ENCODE peak calls at places on chromosome X, in eight cellular contexts. Q, J, E, C, T, M, I and R are unnamed samples.

GRCh38 chrX:145405012-145405411 is 157.7 kb downstream of the SPANXN1 start:
- DNase-seq in Q (no peak), J (peak), E (peak), C (no peak), T (no peak), M (no peak), I (no peak), R (no peak)

GRCh38 chrX:40157228-40158035 is 59.7 kb upstream of the BCOR start:
- DNase-seq in Q (no peak), J (no peak), E (no peak), C (no peak), T (no peak), M (no peak), I (peak), R (no peak)

GRCh38 chrX:81301877-81302276 is 100.0 kb downstream of the SH3BGRL start:
- DNase-seq in Q (no peak), J (no peak), E (no peak), C (no peak), T (no peak), M (no peak), I (no peak), R (no peak)

GRCh38 chrX:18422325-18422724 is 3.1 kb upstream of the CDKL5 start:
- DNase-seq in Q (no peak), J (peak), E (no peak), C (peak), T (no peak), M (no peak), I (no peak), R (no peak)

GRCh38 chrX:1481636-1482529 is 29.2 kb upstream of the ASMTL start:
- DNase-seq in Q (peak), J (peak), E (peak), C (peak), T (peak), M (no peak), I (peak), R (peak)

GRCh38 chrX:997631-998137 is 214.8 kb downstream of the CRLF2 start:
- DNase-seq in Q (no peak), J (no peak), E (no peak), C (no peak), T (no peak), M (no peak), I (no peak), R (no peak)

GRCh38 chrX:18461431-18461830 is 36.0 kb downstream of the CDKL5 start:
- DNase-seq in Q (no peak), J (peak), E (no peak), C (no peak), T (no peak), M (no peak), I (no peak), R (no peak)

GRCh38 chrX:154063234-154063633 is 34.3 kb downstream of the MECP2 start:
- DNase-seq in Q (no peak), J (no peak), E (no peak), C (no peak), T (no peak), M (no peak), I (no peak), R (no peak)

GRCh38 chrX:115324194-115324593 is 34.7 kb downstream of the LUZP4 start:
- DNase-seq in Q (no peak), J (peak), E (no peak), C (no peak), T (no peak), M (no peak), I (no peak), R (no peak)

GRCh38 chrX:135185795-135186443 is 14.7 kb upstream of the CT55 start:
- DNase-seq in Q (no peak), J (peak), E (no peak), C (peak), T (no peak), M (no peak), I (no peak), R (no peak)

GRCh38 chrX:23505531-23506303 is 161.6 kb upstream of the PRDX4 start:
- DNase-seq in Q (no peak), J (no peak), E (no peak), C (no peak), T (no peak), M (no peak), I (no peak), R (no peak)

GRCh38 chrX:130111220-130111934 is 1.1 kb upstream of the ELF4 start:
- DNase-seq in Q (no peak), J (peak), E (no peak), C (no peak), T (peak), M (no peak), I (no peak), R (no peak)

GRCh38 chrX:11113731-11114130 is 2.6 kb downstream of the HCCS start:
- DNase-seq in Q (no peak), J (peak), E (no peak), C (no peak), T (no peak), M (no peak), I (no peak), R (no peak)

GRCh38 chrX:100647095-100647494 is 3.1 kb downstream of the SRPX2 start:
- DNase-seq in Q (no peak), J (peak), E (no peak), C (no peak), T (no peak), M (no peak), I (no peak), R (no peak)

GRCh38 chrX:1144293-1144692 is 68.2 kb downstream of the CRLF2 start:
- DNase-seq in Q (no peak), J (no peak), E (no peak), C (no peak), T (no peak), M (no peak), I (no peak), R (peak)

DNA sequence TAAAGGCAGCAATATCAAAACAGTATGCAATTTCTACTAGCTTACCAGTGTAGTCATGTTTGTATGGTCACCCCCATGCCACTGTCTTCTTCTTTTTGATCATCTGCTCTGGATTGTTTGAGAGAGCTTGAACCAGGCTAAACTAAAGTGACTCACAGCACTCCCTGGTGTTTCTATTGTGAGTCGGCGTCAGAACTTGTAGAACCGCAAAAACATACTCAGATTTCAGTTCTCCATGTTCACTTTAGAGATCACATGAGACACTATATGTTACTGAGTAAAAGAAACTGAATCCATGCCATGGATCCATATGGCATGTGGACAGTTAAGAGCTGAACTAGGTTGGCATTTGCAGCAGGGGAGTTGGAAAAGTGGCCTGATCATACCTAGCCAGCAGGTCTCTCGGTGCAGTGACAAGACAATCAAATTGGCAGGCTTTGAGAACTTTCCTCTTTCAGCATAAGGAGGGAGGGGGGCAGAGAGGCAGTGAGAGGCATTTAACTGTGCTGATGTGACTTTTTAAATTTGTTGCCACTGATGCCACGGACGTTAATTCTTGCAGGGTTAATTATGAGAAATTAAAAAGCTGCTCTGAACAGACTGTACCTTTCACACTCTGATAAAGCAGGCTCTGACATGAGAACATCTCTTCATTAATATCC is 88.4 kb downstream of the AFF2 start:
- DNase-seq in Q (no peak), J (no peak), E (no peak), C (no peak), T (no peak), M (no peak), I (no peak), R (no peak)
- TF ChIP-seq CTCF in Q (no peak), J (no peak), E (no peak), C (no peak), T (no peak), M (no peak), I (no peak), R (no peak)

DNA sequence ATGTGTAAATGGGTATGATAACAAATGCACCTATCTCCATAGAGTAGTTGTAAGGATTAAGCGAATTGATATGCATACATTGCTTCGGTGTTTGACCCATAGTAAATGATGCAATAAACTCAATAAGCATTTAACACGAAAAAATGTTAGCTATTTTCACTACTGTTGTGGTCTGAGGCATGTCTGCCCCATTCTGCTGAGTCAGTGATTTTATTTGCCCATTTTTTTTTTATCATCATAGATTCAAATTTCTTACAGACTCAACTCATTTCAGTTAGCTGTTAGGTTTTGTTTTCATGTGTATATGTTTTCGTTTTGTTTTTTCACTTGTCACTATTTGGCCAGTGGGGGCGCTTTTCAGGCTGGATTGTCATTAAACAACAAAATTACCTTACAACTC is 27.8 kb upstream of the ARHGEF9 start:
- DNase-seq in Q (no peak), J (no peak), E (no peak), C (no peak), T (no peak), M (no peak), I (no peak), R (no peak)
- TF ChIP-seq CTCF in Q (no peak), J (no peak), E (no peak), C (no peak), T (no peak), M (no peak), I (no peak), R (no peak)

GRCh38 chrX:103248553-103248952 is 6.4 kb downstream of the TCEAL8 start:
- DNase-seq in Q (no peak), J (peak), E (no peak), C (no peak), T (no peak), M (no peak), I (no peak), R (no peak)
- TF ChIP-seq CTCF in Q (peak), J (peak), E (peak), C (peak), T (no peak), M (peak), I (peak), R (peak)

GRCh38 chrX:51814066-51814465 is 70.8 kb downstream of the GSPT2 start:
- DNase-seq in Q (no peak), J (no peak), E (no peak), C (no peak), T (no peak), M (no peak), I (no peak), R (no peak)
- TF ChIP-seq CTCF in Q (no peak), J (no peak), E (no peak), C (no peak), T (no peak), M (no peak), I (no peak), R (no peak)

DNA sequence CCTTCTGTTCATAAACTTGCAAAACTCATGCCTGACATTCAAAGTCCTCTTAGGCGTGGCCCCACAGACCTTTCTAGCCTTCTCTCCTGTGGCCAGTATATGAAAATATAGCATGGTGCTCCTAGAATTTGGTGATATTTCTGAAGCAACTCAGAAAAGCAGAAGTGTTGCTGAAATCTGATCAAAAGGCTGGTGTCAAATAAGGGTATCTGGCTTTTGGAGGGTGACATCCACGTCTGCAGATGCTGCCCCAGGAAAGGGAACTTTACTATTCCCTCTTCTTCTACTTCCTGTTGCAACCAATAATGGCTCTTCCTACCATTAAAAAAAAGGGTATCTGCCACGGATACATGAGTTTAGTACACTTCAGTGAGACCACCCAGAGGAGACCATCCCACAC is 83.9 kb upstream of the RPS6KA3 start:
- DNase-seq in Q (no peak), J (no peak), E (no peak), C (no peak), T (no peak), M (no peak), I (no peak), R (no peak)
- TF ChIP-seq CTCF in Q (no peak), J (no peak), E (no peak), C (no peak), T (no peak), M (no peak), I (no peak), R (no peak)

GRCh38 chrX:9890541-9891200 is 76.5 kb upstream of the CLDN34 start:
- DNase-seq in Q (no peak), J (no peak), E (no peak), C (no peak), T (no peak), M (no peak), I (no peak), R (no peak)

GRCh38 chrX:9897761-9898161 is 69.4 kb upstream of the CLDN34 start:
- DNase-seq in Q (no peak), J (peak), E (no peak), C (peak), T (no peak), M (no peak), I (no peak), R (no peak)

GRCh38 chrX:9899640-9900075 is 67.5 kb upstream of the CLDN34 start:
- DNase-seq in Q (no peak), J (peak), E (no peak), C (no peak), T (no peak), M (no peak), I (no peak), R (no peak)

DNA sequence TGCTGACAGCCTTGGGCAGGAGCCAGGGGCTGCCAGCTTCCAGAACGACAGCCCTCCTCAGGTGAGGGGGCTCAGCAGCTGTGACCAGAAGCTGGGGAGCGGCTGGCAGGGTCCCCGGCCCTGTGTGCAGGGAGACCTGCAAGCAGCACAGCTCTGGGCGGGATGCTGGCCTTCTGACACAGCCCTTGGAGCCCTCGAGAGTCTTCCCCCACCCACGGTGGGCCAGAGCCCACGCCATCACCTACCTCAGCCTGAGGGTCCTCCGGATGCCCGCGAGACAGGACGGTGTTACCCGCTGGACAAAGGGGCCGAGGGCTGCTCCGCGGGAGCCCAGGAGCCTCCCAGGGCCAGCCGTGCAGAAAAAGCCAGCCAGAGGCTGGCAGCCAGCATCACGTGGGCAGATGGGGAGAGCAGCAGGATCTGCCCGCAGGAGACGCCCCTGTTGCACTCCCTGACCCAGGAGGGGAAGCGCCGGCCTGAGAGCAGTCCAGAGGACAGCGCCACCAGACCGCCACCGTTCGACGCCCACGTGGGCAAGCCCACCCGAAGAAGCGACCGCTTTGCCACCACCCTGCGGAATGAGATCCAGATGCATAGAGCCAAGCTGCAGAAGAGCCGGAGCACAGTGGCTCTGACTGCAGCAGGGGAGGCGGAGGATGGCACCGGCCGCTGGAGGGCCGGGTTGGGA is 71.8 kb upstream of the CLDN34 start:
- DNase-seq in Q (no peak), J (no peak), E (no peak), C (no peak), T (no peak), M (no peak), I (no peak), R (no peak)
- TF ChIP-seq CTCF in Q (no peak), J (no peak), E (no peak), C (no peak), T (no peak), M (no peak), I (no peak), R (no peak)

GRCh38 chrX:56788717-56789122 is 59.7 kb downstream of the NBDY start:
- DNase-seq in Q (peak), J (peak), E (peak), C (no peak), T (no peak), M (no peak), I (peak), R (no peak)

GRCh38 chrX:56786889-56787733 is 58.1 kb downstream of the NBDY start:
- DNase-seq in Q (no peak), J (no peak), E (no peak), C (no peak), T (no peak), M (no peak), I (no peak), R (no peak)

GRCh38 chrX:56789518-56790070 is 60.6 kb downstream of the NBDY start:
- DNase-seq in Q (peak), J (no peak), E (no peak), C (no peak), T (no peak), M (no peak), I (peak), R (no peak)

GRCh38 chrX:56787734-56788152 is 58.7 kb downstream of the NBDY start:
- DNase-seq in Q (peak), J (no peak), E (no peak), C (no peak), T (no peak), M (no peak), I (peak), R (no peak)

DNA sequence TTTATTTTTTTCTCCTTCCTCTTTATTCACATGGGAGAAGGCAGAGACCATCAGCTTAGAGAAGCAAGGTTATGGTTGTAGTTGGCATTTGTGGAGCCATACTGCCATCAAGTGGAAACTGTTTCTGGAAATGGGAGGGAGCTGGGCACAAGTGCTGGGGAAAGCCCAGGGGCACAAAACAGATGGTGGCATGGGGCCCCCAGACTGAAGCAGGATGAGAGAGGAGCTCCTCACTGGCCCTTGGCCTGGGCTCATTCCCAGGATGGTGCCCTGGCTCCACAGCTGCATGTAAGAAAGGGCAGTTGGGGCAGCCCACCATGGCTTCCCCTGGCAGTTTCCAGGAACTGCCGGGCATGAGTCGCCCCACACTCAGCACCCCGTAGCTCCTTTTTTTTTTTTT is 59.2 kb downstream of the NBDY start:
- DNase-seq in Q (peak), J (no peak), E (no peak), C (no peak), T (no peak), M (no peak), I (peak), R (no peak)
- TF ChIP-seq CTCF in Q (no peak), J (no peak), E (peak), C (no peak), T (no peak), M (no peak), I (no peak), R (no peak)

GRCh38 chrX:27619975-27620374 is 29.8 kb downstream of the DCAF8L2 start:
- DNase-seq in Q (no peak), J (peak), E (no peak), C (no peak), T (no peak), M (no peak), I (no peak), R (no peak)
- TF ChIP-seq CTCF in Q (no peak), J (peak), E (peak), C (no peak), T (no peak), M (no peak), I (peak), R (peak)